ENCODE peak calls at places on chromosome 5, in nine cellular contexts. One of them, this sample, is unnamed.

GRCh38 chr5:53071738-53072137 is 37.8 kb downstream of the MOCS2 start:
- DNase-seq in sigmoid colon: no peak
- DNase-seq in spleen: no peak
- DNase-seq in GM23338: no peak
- DNase-seq in A549: no peak
- DNase-seq in GM23248: peak
- DNase-seq in OCI-LY7: no peak
- DNase-seq in AG04450: no peak
- DNase-seq in right cardiac atrium: no peak
- DNase-seq in this sample: peak

GRCh38 chr5:134586866-134587524 is 45.6 kb downstream of the SAR1B start:
- DNase-seq in sigmoid colon: peak
- DNase-seq in spleen: peak
- DNase-seq in GM23338: peak
- DNase-seq in A549: peak
- DNase-seq in GM23248: peak
- DNase-seq in OCI-LY7: peak
- DNase-seq in AG04450: peak
- DNase-seq in right cardiac atrium: peak
- DNase-seq in this sample: peak

GRCh38 chr5:74865799-74866652 is at the start of gene FAM169A:
- DNase-seq in sigmoid colon: no peak
- DNase-seq in spleen: peak
- DNase-seq in GM23338: peak
- DNase-seq in A549: peak
- DNase-seq in GM23248: peak
- DNase-seq in OCI-LY7: no peak
- DNase-seq in AG04450: no peak
- DNase-seq in right cardiac atrium: peak
- DNase-seq in this sample: peak

GRCh38 chr5:71589903-71590302 is 2.8 kb downstream of the MCCC2 start:
- DNase-seq in sigmoid colon: no peak
- DNase-seq in spleen: no peak
- DNase-seq in GM23338: no peak
- DNase-seq in A549: no peak
- DNase-seq in GM23248: no peak
- DNase-seq in OCI-LY7: no peak
- DNase-seq in AG04450: no peak
- DNase-seq in right cardiac atrium: no peak
- DNase-seq in this sample: no peak

GRCh38 chr5:136730426-136730825 is 365.1 kb upstream of the TRPC7 start:
- DNase-seq in sigmoid colon: no peak
- DNase-seq in spleen: no peak
- DNase-seq in GM23338: no peak
- DNase-seq in A549: no peak
- DNase-seq in GM23248: no peak
- DNase-seq in OCI-LY7: no peak
- DNase-seq in AG04450: no peak
- DNase-seq in right cardiac atrium: no peak
- DNase-seq in this sample: no peak

GRCh38 chr5:116778015-116778414 is 203.4 kb upstream of the SEMA6A start:
- DNase-seq in sigmoid colon: no peak
- DNase-seq in spleen: no peak
- DNase-seq in GM23338: peak
- DNase-seq in A549: no peak
- DNase-seq in GM23248: no peak
- DNase-seq in OCI-LY7: no peak
- DNase-seq in AG04450: no peak
- DNase-seq in right cardiac atrium: no peak
- DNase-seq in this sample: no peak

GRCh38 chr5:155978805-155979204 is 348.2 kb upstream of the SGCD start:
- DNase-seq in sigmoid colon: no peak
- DNase-seq in spleen: no peak
- DNase-seq in GM23338: no peak
- DNase-seq in A549: no peak
- DNase-seq in GM23248: peak
- DNase-seq in OCI-LY7: no peak
- DNase-seq in AG04450: no peak
- DNase-seq in right cardiac atrium: no peak
- DNase-seq in this sample: no peak

GRCh38 chr5:150412319-150413175 is at the start of gene CD74:
- DNase-seq in sigmoid colon: peak
- DNase-seq in spleen: peak
- DNase-seq in GM23338: peak
- DNase-seq in A549: no peak
- DNase-seq in GM23248: peak
- DNase-seq in OCI-LY7: peak
- DNase-seq in AG04450: no peak
- DNase-seq in right cardiac atrium: peak
- DNase-seq in this sample: peak

GRCh38 chr5:160542281-160542680 is 120.6 kb downstream of the PTTG1 start:
- DNase-seq in sigmoid colon: no peak
- DNase-seq in spleen: no peak
- DNase-seq in GM23338: no peak
- DNase-seq in A549: no peak
- DNase-seq in GM23248: no peak
- DNase-seq in OCI-LY7: no peak
- DNase-seq in AG04450: no peak
- DNase-seq in right cardiac atrium: no peak
- DNase-seq in this sample: no peak

GRCh38 chr5:151584057-151584937 is 6.8 kb downstream of the FAT2 start:
- DNase-seq in sigmoid colon: no peak
- DNase-seq in spleen: no peak
- DNase-seq in GM23338: no peak
- DNase-seq in A549: no peak
- DNase-seq in GM23248: no peak
- DNase-seq in OCI-LY7: no peak
- DNase-seq in AG04450: no peak
- DNase-seq in right cardiac atrium: no peak
- DNase-seq in this sample: no peak
- H3K27ac ChIP-seq in sigmoid colon: no peak
- H3K27ac ChIP-seq in spleen: no peak
- H3K27ac ChIP-seq in GM23338: no peak
- H3K27ac ChIP-seq in A549: no peak
- H3K27ac ChIP-seq in GM23248: no peak
- H3K27ac ChIP-seq in OCI-LY7: no peak
- H3K27ac ChIP-seq in AG04450: no peak
- H3K27ac ChIP-seq in right cardiac atrium: no peak
- H3K27ac ChIP-seq in this sample: no peak

GRCh38 chr5:79036769-79037168 is 32.7 kb downstream of the DMGDH start:
- DNase-seq in sigmoid colon: no peak
- DNase-seq in spleen: no peak
- DNase-seq in GM23338: no peak
- DNase-seq in A549: no peak
- DNase-seq in GM23248: no peak
- DNase-seq in OCI-LY7: no peak
- DNase-seq in AG04450: no peak
- DNase-seq in right cardiac atrium: no peak
- DNase-seq in this sample: no peak

GRCh38 chr5:79030663-79031480 is 38.6 kb downstream of the DMGDH start:
- DNase-seq in sigmoid colon: no peak
- DNase-seq in spleen: no peak
- DNase-seq in GM23338: no peak
- DNase-seq in A549: no peak
- DNase-seq in GM23248: no peak
- DNase-seq in OCI-LY7: no peak
- DNase-seq in AG04450: no peak
- DNase-seq in right cardiac atrium: no peak
- DNase-seq in this sample: no peak

GRCh38 chr5:79035237-79035636 is 34.2 kb downstream of the DMGDH start:
- DNase-seq in sigmoid colon: no peak
- DNase-seq in spleen: no peak
- DNase-seq in GM23338: no peak
- DNase-seq in A549: no peak
- DNase-seq in GM23248: no peak
- DNase-seq in OCI-LY7: no peak
- DNase-seq in AG04450: no peak
- DNase-seq in right cardiac atrium: no peak
- DNase-seq in this sample: no peak

GRCh38 chr5:79032031-79032711 is 37.3 kb downstream of the DMGDH start:
- DNase-seq in sigmoid colon: no peak
- DNase-seq in spleen: no peak
- DNase-seq in GM23338: no peak
- DNase-seq in A549: no peak
- DNase-seq in GM23248: peak
- DNase-seq in OCI-LY7: no peak
- DNase-seq in AG04450: no peak
- DNase-seq in right cardiac atrium: no peak
- DNase-seq in this sample: no peak

DNA sequence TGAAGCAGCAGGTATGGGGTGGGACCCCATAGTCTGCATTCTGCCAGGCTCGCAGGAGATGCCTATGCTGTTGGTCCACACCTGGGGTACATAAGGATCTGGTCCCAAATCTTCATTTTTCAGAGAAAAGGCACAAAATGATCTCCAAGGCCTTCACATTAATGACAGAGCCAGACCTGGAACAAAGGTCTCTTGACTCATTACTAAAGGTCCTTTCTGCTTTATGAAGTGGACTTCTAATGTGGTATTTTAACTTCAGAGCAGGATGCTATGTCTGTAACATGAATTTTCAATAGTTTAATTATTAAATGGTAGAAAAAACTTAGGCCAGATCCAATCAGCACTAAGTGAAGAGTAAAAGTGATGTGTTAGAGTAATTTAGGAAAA is 38.0 kb downstream of the DMGDH start:
- DNase-seq in sigmoid colon: no peak
- DNase-seq in spleen: no peak
- DNase-seq in GM23338: no peak
- DNase-seq in A549: no peak
- DNase-seq in GM23248: no peak
- DNase-seq in OCI-LY7: no peak
- DNase-seq in AG04450: no peak
- DNase-seq in right cardiac atrium: no peak
- DNase-seq in this sample: no peak
- H3K27ac ChIP-seq in sigmoid colon: no peak
- H3K27ac ChIP-seq in spleen: no peak
- H3K27ac ChIP-seq in GM23338: no peak
- H3K27ac ChIP-seq in A549: no peak
- H3K27ac ChIP-seq in GM23248: no peak
- H3K27ac ChIP-seq in OCI-LY7: no peak
- H3K27ac ChIP-seq in AG04450: no peak
- H3K27ac ChIP-seq in right cardiac atrium: no peak
- H3K27ac ChIP-seq in this sample: no peak

GRCh38 chr5:126403871-126404270 is 19.3 kb upstream of the GRAMD2B start:
- DNase-seq in sigmoid colon: no peak
- DNase-seq in spleen: no peak
- DNase-seq in GM23338: no peak
- DNase-seq in A549: no peak
- DNase-seq in GM23248: peak
- DNase-seq in OCI-LY7: no peak
- DNase-seq in AG04450: no peak
- DNase-seq in right cardiac atrium: no peak
- DNase-seq in this sample: peak
- H3K27ac ChIP-seq in sigmoid colon: peak
- H3K27ac ChIP-seq in spleen: no peak
- H3K27ac ChIP-seq in GM23338: no peak
- H3K27ac ChIP-seq in A549: no peak
- H3K27ac ChIP-seq in GM23248: peak
- H3K27ac ChIP-seq in OCI-LY7: no peak
- H3K27ac ChIP-seq in AG04450: no peak
- H3K27ac ChIP-seq in right cardiac atrium: no peak
- H3K27ac ChIP-seq in this sample: no peak

GRCh38 chr5:16886366-16886736 is 49.7 kb downstream of the MYO10 start:
- DNase-seq in sigmoid colon: no peak
- DNase-seq in spleen: no peak
- DNase-seq in GM23338: no peak
- DNase-seq in A549: peak
- DNase-seq in GM23248: peak
- DNase-seq in OCI-LY7: no peak
- DNase-seq in AG04450: peak
- DNase-seq in right cardiac atrium: no peak
- DNase-seq in this sample: peak
- H3K27ac ChIP-seq in sigmoid colon: no peak
- H3K27ac ChIP-seq in spleen: no peak
- H3K27ac ChIP-seq in GM23338: peak
- H3K27ac ChIP-seq in A549: peak
- H3K27ac ChIP-seq in GM23248: peak
- H3K27ac ChIP-seq in OCI-LY7: no peak
- H3K27ac ChIP-seq in AG04450: peak
- H3K27ac ChIP-seq in right cardiac atrium: peak
- H3K27ac ChIP-seq in this sample: no peak

GRCh38 chr5:151688406-151688805 is 1.7 kb upstream of the SPARC start:
- DNase-seq in sigmoid colon: no peak
- DNase-seq in spleen: no peak
- DNase-seq in GM23338: no peak
- DNase-seq in A549: no peak
- DNase-seq in GM23248: no peak
- DNase-seq in OCI-LY7: no peak
- DNase-seq in AG04450: no peak
- DNase-seq in right cardiac atrium: no peak
- DNase-seq in this sample: no peak
- H3K27ac ChIP-seq in sigmoid colon: peak
- H3K27ac ChIP-seq in spleen: no peak
- H3K27ac ChIP-seq in GM23338: no peak
- H3K27ac ChIP-seq in A549: peak
- H3K27ac ChIP-seq in GM23248: peak
- H3K27ac ChIP-seq in OCI-LY7: no peak
- H3K27ac ChIP-seq in AG04450: no peak
- H3K27ac ChIP-seq in right cardiac atrium: peak
- H3K27ac ChIP-seq in this sample: no peak

GRCh38 chr5:83476470-83476817 is 4.9 kb downstream of the VCAN start:
- DNase-seq in sigmoid colon: no peak
- DNase-seq in spleen: no peak
- DNase-seq in GM23338: no peak
- DNase-seq in A549: no peak
- DNase-seq in GM23248: no peak
- DNase-seq in OCI-LY7: no peak
- DNase-seq in AG04450: no peak
- DNase-seq in right cardiac atrium: no peak
- DNase-seq in this sample: no peak
- H3K27ac ChIP-seq in sigmoid colon: no peak
- H3K27ac ChIP-seq in spleen: no peak
- H3K27ac ChIP-seq in GM23338: peak
- H3K27ac ChIP-seq in A549: peak
- H3K27ac ChIP-seq in GM23248: peak
- H3K27ac ChIP-seq in OCI-LY7: no peak
- H3K27ac ChIP-seq in AG04450: no peak
- H3K27ac ChIP-seq in right cardiac atrium: no peak
- H3K27ac ChIP-seq in this sample: peak

DNA sequence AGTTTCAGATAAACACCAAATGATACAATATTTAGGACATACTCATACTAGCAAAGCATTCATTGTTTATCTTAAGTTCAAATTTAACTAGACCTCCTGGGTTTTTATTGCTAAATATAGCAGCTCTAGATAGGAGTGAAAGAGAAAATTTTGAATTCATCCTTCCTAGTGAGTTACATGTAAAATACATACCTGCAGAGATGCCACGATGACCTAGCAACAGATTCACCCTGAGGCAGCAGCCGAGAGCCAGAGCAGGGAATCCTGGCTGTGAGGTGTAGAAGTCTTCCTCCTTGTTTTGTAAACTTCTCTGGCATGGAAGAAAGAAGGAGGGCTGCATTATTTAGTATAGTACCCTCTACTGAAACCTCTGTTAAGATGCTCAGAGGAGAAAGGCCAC is 25.9 kb upstream of the GABRP start:
- DNase-seq in sigmoid colon: no peak
- DNase-seq in spleen: no peak
- DNase-seq in GM23338: no peak
- DNase-seq in A549: no peak
- DNase-seq in GM23248: no peak
- DNase-seq in OCI-LY7: no peak
- DNase-seq in AG04450: no peak
- DNase-seq in right cardiac atrium: no peak
- DNase-seq in this sample: no peak
- H3K27ac ChIP-seq in sigmoid colon: no peak
- H3K27ac ChIP-seq in spleen: no peak
- H3K27ac ChIP-seq in GM23338: no peak
- H3K27ac ChIP-seq in A549: peak
- H3K27ac ChIP-seq in GM23248: no peak
- H3K27ac ChIP-seq in OCI-LY7: no peak
- H3K27ac ChIP-seq in AG04450: no peak
- H3K27ac ChIP-seq in right cardiac atrium: peak
- H3K27ac ChIP-seq in this sample: peak

GRCh38 chr5:118007262-118007661 is 981.1 kb downstream of the DTWD2 start:
- DNase-seq in sigmoid colon: no peak
- DNase-seq in spleen: no peak
- DNase-seq in GM23338: no peak
- DNase-seq in A549: no peak
- DNase-seq in GM23248: no peak
- DNase-seq in OCI-LY7: no peak
- DNase-seq in AG04450: no peak
- DNase-seq in right cardiac atrium: no peak
- DNase-seq in this sample: no peak
- H3K27ac ChIP-seq in sigmoid colon: no peak
- H3K27ac ChIP-seq in spleen: no peak
- H3K27ac ChIP-seq in GM23338: no peak
- H3K27ac ChIP-seq in A549: no peak
- H3K27ac ChIP-seq in GM23248: no peak
- H3K27ac ChIP-seq in OCI-LY7: no peak
- H3K27ac ChIP-seq in AG04450: no peak
- H3K27ac ChIP-seq in right cardiac atrium: no peak
- H3K27ac ChIP-seq in this sample: no peak